ENCODE peak calls at places on chromosomes 7 and 10, in four cellular contexts. D is PC-3, J is neural progenitor cell, B is right cardiac atrium. V is an unnamed sample.

GRCh38 chr10:110642980-110643655 is 1.0 kb upstream of the RBM20 start:
- DNase-seq in D (no peak), J (peak), B (no peak), V (no peak)

GRCh38 chr10:536935-537334 is 152.5 kb downstream of the DIP2C start:
- DNase-seq in D (no peak), J (no peak), B (no peak), V (no peak)

GRCh38 chr10:110399163-110400094 is 94.7 kb upstream of the SMNDC1 start:
- DNase-seq in D (peak), J (no peak), B (no peak), V (no peak)

GRCh38 chr10:43249962-43250624 is 16.8 kb downstream of the RASGEF1A start:
- DNase-seq in D (peak), J (peak), B (peak), V (no peak)

GRCh38 chr10:60575105-60575504 is 185.4 kb upstream of the ANK3 start:
- DNase-seq in D (peak), J (no peak), B (no peak), V (no peak)

GRCh38 chr7:1557006-1557405 is 1.0 kb upstream of the TMEM184A start:
- DNase-seq in D (no peak), J (no peak), B (no peak), V (no peak)

GRCh38 chr7:14995774-14996173 is 93.2 kb upstream of the DGKB start:
- DNase-seq in D (no peak), J (no peak), B (no peak), V (no peak)

GRCh38 chr7:919114-919442 is 35.4 kb downstream of the ADAP1 start:
- DNase-seq in D (no peak), J (no peak), B (peak), V (no peak)

GRCh38 chr7:102286237-102287081 is at the start of gene SH2B2:
- DNase-seq in D (peak), J (peak), B (peak), V (no peak)

GRCh38 chr7:133070562-133070961 is 11.3 kb downstream of the CHCHD3 start:
- DNase-seq in D (no peak), J (peak), B (no peak), V (no peak)

GRCh38 chr7:31096882-31097258 is 44.8 kb downstream of the ADCYAP1R1 start:
- DNase-seq in D (no peak), J (no peak), B (no peak), V (no peak)

GRCh38 chr7:47444376-47445098 is 137.4 kb downstream of the TNS3 start:
- DNase-seq in D (peak), J (no peak), B (no peak), V (no peak)

GRCh38 chr7:28745351-28745750 is 212.8 kb downstream of the TRIL start:
- DNase-seq in D (no peak), J (no peak), B (no peak), V (no peak)

GRCh38 chr7:28748346-28748745 is 209.8 kb downstream of the TRIL start:
- DNase-seq in D (no peak), J (no peak), B (no peak), V (no peak)

GRCh38 chr7:28747854-28748253 is 210.3 kb downstream of the TRIL start:
- DNase-seq in D (no peak), J (no peak), B (no peak), V (no peak)

GRCh38 chr7:28748934-28749584 is 209.1 kb downstream of the TRIL start:
- DNase-seq in D (peak), J (no peak), B (no peak), V (no peak)

DNA sequence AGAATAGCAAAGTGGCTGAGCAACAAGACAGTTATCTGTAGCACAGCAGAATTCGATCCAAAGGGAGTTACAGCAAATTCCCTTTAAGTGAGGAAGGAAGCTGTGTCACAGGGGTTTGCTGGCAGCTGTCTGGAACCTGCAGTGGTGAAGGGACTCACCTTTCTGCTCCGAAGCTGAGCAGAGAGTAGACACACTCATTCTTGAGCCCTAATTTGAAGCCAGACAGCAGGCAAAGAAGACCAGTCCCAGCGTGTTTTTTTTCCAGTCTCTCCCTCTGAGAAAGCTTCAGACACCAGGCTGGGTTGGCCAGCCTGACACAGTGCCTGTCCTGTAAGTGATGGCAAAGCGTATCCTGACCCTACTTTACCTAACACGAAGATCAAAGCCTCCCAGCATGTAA is 210.7 kb downstream of the TRIL start:
- DNase-seq in D (no peak), J (no peak), B (no peak), V (no peak)
- H3K27ac ChIP-seq in D (no peak), J (no peak), B (no peak), V (peak)

GRCh38 chr7:117664047-117664446 is 184.2 kb downstream of the CFTR start:
- DNase-seq in D (no peak), J (no peak), B (no peak), V (no peak)

GRCh38 chr7:117665393-117665792 is 185.6 kb downstream of the CFTR start:
- DNase-seq in D (no peak), J (no peak), B (no peak), V (no peak)

GRCh38 chr7:117659453-117660086 is 179.7 kb downstream of the CFTR start:
- DNase-seq in D (no peak), J (no peak), B (no peak), V (no peak)

GRCh38 chr7:117656806-117657205 is 177.0 kb downstream of the CFTR start:
- DNase-seq in D (no peak), J (no peak), B (no peak), V (no peak)

DNA sequence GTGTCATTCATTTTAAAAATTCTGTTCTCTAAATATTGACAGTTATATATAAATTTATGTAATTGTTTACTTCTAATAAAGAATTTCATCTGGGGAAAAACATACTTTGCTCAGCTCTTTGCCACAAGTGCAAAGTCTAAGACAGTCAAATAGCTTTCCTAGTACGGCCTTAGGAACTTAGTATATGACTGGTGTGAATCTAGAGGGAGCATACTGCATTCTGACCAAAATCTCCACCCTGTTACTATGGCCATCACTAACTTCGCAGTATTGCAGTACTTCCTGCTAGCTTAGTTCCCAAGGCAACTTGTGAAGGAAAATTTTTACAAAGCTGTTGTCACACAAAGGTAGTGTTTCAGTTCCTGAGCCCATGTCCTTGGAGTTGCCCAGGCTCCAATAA is 181.5 kb downstream of the CFTR start:
- DNase-seq in D (no peak), J (no peak), B (no peak), V (no peak)
- H3K27ac ChIP-seq in D (no peak), J (no peak), B (no peak), V (no peak)

GRCh38 chr10:89701238-89702120 is at the start of gene KIF20B:
- DNase-seq in D (peak), J (peak), B (peak), V (peak)
- H3K27ac ChIP-seq in D (peak), J (peak), B (peak), V (peak)

GRCh38 chr10:61971016-61971350 is 69.5 kb downstream of the ARID5B start:
- DNase-seq in D (no peak), J (no peak), B (no peak), V (no peak)

GRCh38 chr10:61967298-61967697 is 65.8 kb downstream of the ARID5B start:
- DNase-seq in D (no peak), J (no peak), B (no peak), V (no peak)

GRCh38 chr10:61973923-61974322 is 72.4 kb downstream of the ARID5B start:
- DNase-seq in D (no peak), J (no peak), B (no peak), V (no peak)

GRCh38 chr10:61973169-61973568 is 71.7 kb downstream of the ARID5B start:
- DNase-seq in D (no peak), J (no peak), B (no peak), V (no peak)

DNA sequence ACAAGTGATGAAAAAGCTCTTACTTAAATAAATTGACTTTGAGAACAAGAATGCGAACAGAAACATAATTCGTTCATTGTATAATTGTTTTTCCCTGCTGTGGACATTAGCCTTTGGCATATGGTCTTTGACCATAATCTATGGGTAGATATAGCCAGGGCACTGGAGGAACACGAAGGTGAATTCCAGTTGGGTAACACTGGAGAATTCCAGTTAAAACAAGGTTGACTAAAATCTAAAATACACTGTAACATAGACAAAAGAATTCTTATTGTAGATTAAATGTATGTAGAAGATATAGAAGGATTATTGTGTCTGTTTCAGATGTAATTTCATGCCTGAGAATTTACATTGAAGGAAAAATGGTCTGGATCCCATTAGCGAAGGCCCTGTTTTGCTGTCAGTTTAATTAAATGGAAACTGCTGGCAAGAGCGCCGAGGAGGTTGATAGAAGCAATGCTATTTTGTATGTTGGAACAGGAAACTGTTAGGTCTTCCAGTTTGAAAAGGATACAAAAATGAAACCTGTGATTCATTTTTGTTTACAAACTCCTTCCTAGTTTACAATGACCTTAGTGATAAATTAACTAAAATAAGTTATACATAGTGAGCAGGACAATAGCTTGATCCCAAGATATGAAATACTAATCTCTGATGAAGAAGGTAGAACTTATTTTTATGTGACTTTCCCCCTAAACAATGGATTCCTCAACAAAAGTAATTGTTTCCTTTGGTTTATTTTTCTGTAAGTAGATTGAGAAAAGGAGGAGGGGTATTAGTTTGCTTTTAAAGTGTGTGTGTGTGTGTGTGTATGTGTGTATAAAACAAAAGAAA is 68.9 kb downstream of the ARID5B start:
- DNase-seq in D (no peak), J (no peak), B (no peak), V (no peak)
- H3K27ac ChIP-seq in D (no peak), J (no peak), B (no peak), V (no peak)

GRCh38 chr7:50358306-50358705 is 53.8 kb downstream of the IKZF1 start:
- DNase-seq in D (no peak), J (no peak), B (no peak), V (no peak)

GRCh38 chr7:50359258-50359994 is 54.9 kb downstream of the IKZF1 start:
- DNase-seq in D (no peak), J (no peak), B (no peak), V (no peak)

GRCh38 chr7:50358808-50359207 is 54.3 kb downstream of the IKZF1 start:
- DNase-seq in D (no peak), J (no peak), B (no peak), V (no peak)

GRCh38 chr7:50362142-50362541 is 57.6 kb downstream of the IKZF1 start:
- DNase-seq in D (no peak), J (no peak), B (no peak), V (no peak)

DNA sequence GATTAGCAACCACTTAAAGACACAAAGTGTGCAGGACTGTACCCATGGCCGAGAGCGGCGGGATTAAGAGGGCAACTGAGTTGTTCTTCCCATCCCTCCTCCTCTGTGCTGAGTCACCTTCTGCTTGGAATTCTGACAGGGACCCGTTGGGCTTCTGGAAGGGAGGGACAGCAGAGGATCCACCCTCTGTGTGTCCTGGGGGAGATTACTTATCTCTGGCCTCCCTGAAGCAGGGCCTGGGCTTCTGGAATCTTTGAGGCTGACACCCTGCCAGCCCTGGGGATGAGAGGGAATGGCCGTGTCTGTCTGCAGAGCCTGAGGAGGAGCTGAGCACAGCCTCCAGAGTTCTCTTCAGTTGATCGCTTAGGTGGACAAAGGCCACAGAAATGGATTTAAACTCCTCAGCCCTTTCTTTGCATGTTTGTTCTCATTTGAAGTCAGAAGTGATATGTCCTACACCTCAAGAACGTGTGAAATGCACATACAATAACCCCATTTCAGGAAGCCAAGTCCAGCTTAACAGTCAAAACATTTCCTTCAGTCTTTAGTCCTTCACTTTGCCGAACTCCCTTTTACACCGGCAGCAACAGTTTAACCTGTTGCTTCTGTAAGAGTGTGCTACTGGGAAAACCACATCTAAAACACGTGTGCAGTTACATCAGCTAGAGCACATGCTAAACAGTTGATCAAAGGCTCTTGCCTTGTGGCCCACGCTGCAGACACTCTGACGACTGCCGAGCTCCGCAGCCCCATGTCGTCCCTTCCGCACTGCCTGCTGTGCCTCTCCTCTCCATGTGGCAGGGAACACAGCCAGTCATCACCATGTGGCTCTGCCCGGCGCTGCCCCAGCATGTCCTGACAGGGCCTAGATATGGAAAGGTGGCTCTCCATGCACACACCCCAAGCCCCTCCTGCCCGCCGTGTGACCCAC is 55.7 kb downstream of the IKZF1 start:
- DNase-seq in D (no peak), J (peak), B (no peak), V (no peak)
- H3K27ac ChIP-seq in D (no peak), J (no peak), B (no peak), V (no peak)

DNA sequence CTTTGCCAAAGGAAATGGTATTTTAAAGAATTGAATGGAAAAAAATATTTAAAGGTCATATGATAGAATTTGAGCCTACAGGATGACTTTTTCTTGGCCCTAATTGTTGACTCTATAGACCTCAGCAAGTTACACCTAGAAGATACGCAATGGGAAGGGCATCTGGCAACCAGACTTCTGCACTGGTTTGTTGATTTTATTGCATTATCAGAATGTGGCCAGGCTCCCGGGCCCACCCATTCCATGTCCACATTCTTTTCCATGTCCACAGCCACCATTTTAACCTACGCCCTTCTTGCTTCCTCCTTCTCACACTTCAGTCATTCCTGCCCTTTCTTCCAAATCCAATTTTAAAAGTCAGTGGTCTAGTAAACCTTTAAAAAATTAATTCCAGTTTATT is 738.4 kb downstream of the SUGCT start:
- DNase-seq in D (no peak), J (no peak), B (no peak), V (no peak)
- H3K27ac ChIP-seq in D (no peak), J (no peak), B (no peak), V (no peak)

DNA sequence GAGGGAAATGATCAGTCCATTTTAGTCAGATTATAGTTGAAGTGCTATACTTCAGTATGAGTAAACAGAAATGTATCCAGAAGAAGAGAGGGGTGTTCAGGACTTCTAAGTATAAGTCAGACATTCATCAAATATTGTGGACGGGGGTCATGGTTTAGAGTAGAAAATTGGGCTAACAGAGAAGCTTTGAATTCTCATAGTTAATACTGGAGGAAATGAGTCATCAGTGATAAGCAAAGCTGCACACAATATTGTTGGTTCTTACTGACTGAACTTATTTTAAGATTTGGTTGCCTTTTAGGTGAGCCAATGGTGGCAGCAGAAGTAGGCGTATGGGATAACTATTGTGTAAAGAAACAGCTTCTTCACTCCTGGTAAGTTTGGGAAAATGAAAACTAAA is 1.7 kb upstream of the SUMF2 start:
- DNase-seq in D (peak), J (no peak), B (no peak), V (no peak)
- H3K27ac ChIP-seq in D (peak), J (no peak), B (no peak), V (no peak)

DNA sequence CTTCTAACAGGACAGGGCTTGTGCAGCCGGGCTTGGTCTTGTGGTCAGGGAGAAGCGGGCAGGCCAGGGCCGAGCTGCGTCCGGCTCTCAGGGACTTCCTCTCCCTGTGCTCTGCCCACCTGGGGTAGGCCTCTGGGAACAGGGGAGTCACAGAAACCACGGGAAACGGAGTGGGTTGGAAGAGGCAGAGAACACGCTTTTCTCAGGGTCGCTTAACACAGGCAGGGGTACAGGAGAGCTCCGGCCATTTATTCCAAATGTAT is 30.6 kb downstream of the AMZ1 start:
- DNase-seq in D (no peak), J (no peak), B (no peak), V (no peak)
- H3K27ac ChIP-seq in D (no peak), J (no peak), B (no peak), V (peak)

V was measured in caudate nucleus.